ENCODE peak calls at places on chromosomes 4 and X, in ten cellular contexts. G is heart right ventricle, A is breast epithelium, X is progenitor cell of endocrine pancreas, T is DND-41, H is nephron progenitor cell, R is NB4, L is GM12865, U is psoas muscle, V is epithelial cell of esophagus. Z is an unnamed sample.
A peak's percentile ranks its signal among the peaks of the same experiment; 100 is the strongest.

GRCh38 chr4:8580321-8581093 is at the start of gene GPR78:
- DNase-seq in X (peak; percentile 94), V (peak; percentile 19), G (peak; percentile 34), L (no peak), A (no peak), H (peak; percentile 99), R (peak; percentile 65), U (peak; percentile 60), T (peak; percentile 42), Z (peak; percentile 76)

GRCh38 chr4:20901851-20902250 is 201.6 kb downstream of the PACRGL start:
- DNase-seq in H (no peak), G (no peak), X (no peak), A (no peak), V (no peak), R (no peak), T (no peak), U (no peak), L (no peak), Z (no peak)

GRCh38 chr4:31341601-31342375 is 621.6 kb downstream of the PCDH7 start:
- DNase-seq in V (peak; percentile 53), R (no peak), A (no peak), T (no peak), U (no peak), G (no peak), X (no peak), H (no peak), L (no peak), Z (no peak)

GRCh38 chr4:185779520-185779919 is 32.5 kb downstream of the SORBS2 start:
- DNase-seq in A (no peak), T (no peak), L (no peak), R (no peak), U (no peak), V (peak; percentile 30), G (no peak), X (no peak), H (no peak), Z (no peak)

GRCh38 chr4:82577451-82577850 is 15.7 kb upstream of the TMEM150C start:
- DNase-seq in L (no peak), A (no peak), R (no peak), V (no peak), U (no peak), H (no peak), X (no peak), G (no peak), T (no peak), Z (no peak)

GRCh38 chr4:75658881-75659280 is 14.3 kb downstream of the G3BP2 start:
- DNase-seq in L (no peak), R (no peak), A (no peak), V (peak; percentile 61), X (no peak), H (no peak), T (no peak), U (no peak), G (no peak), Z (no peak)

GRCh38 chrX:85243761-85244410 is at the start of the genes SATL1 and ZNF711:
- DNase-seq in X (peak; percentile 69), G (peak; percentile 8), H (peak; percentile 80), T (peak; percentile 85), A (peak; percentile 42), R (no peak), U (peak; percentile 26), L (peak; percentile 2), V (peak; percentile 15), Z (peak; percentile 48)

GRCh38 chrX:7603387-7603786 is 239.6 kb upstream of the VCX start:
- DNase-seq in L (no peak), T (no peak), H (no peak), X (no peak), A (no peak), V (no peak), R (no peak), U (no peak), G (no peak), Z (no peak)

GRCh38 chr4:169079942-169080827 is 70.1 kb upstream of the CBR4 start:
- DNase-seq in U (peak; percentile 40), G (peak; percentile 31), R (peak; percentile 57), L (peak; percentile 78), X (no peak), T (peak; percentile 19), A (peak; percentile 56), V (peak; percentile 49), H (no peak), Z (peak; percentile 68)

GRCh38 chrX:66633541-66633940 is 5.3 kb downstream of the EDA2R start:
- DNase-seq in U (no peak), V (peak; percentile 66), R (no peak), G (no peak), A (no peak), H (no peak), L (no peak), X (no peak), T (no peak), Z (no peak)

GRCh38 chrX:50066318-50066937 is 134.4 kb downstream of the AKAP4 start:
- DNase-seq in U (no peak), G (no peak), L (no peak), R (no peak), V (no peak), A (no peak), X (no peak), H (no peak), T (no peak), Z (no peak)

GRCh38 chr4:125421547-125421946 is 106.8 kb downstream of the FAT4 start:
- DNase-seq in A (no peak), V (no peak), G (no peak), U (no peak), H (no peak), R (no peak), L (no peak), X (no peak), T (no peak), Z (no peak)

GRCh38 chr4:4733663-4734062 is 125.8 kb upstream of the MSX1 start:
- DNase-seq in A (no peak), R (no peak), G (no peak), V (no peak), L (no peak), T (no peak), U (no peak), X (no peak), H (no peak), Z (no peak)

GRCh38 chr4:138542191-138542771 is 300.1 kb upstream of the SLC7A11 start:
- DNase-seq in V (peak; percentile 57), H (no peak), T (no peak), A (no peak), R (no peak), G (no peak), U (no peak), X (no peak), L (no peak), Z (no peak)

GRCh38 chr4:31949045-31949444 is 1228.9 kb downstream of the PCDH7 start:
- DNase-seq in V (no peak), A (no peak), X (no peak), L (no peak), G (no peak), U (no peak), T (no peak), H (no peak), R (no peak), Z (no peak)

GRCh38 chr4:145840162-145840768 is 98.4 kb downstream of the ZNF827 start:
- DNase-seq in U (no peak), H (no peak), V (peak; percentile 52), L (peak; percentile 75), R (peak; percentile 41), X (no peak), G (no peak), A (no peak), T (no peak), Z (peak; percentile 55)

GRCh38 chrX:116975517-116975916 is 512.7 kb upstream of the CT83 start:
- DNase-seq in V (no peak), X (no peak), A (no peak), G (no peak), L (no peak), R (no peak), U (no peak), H (no peak), T (no peak), Z (no peak)

GRCh38 chr4:151409470-151410313 is 716 bp downstream of the FHIP1A start:
- DNase-seq in G (peak; percentile 9), V (peak; percentile 93), H (peak; percentile 66), A (no peak), U (peak; percentile 14), L (no peak), T (no peak), X (peak; percentile 30), R (peak; percentile 57), Z (peak; percentile 37)

GRCh38 chr4:61149278-61149677 is 50.8 kb upstream of the ADGRL3 start:
- DNase-seq in L (no peak), U (no peak), X (no peak), A (no peak), T (no peak), H (no peak), V (peak; percentile 81), G (no peak), R (peak; percentile 9), Z (no peak)

GRCh38 chr4:163701915-163702314 is 207.4 kb downstream of the TMA16 start:
- DNase-seq in R (no peak), L (peak; percentile 71), H (no peak), A (no peak), U (no peak), X (no peak), G (no peak), T (no peak), V (peak; percentile 29), Z (peak; percentile 26)
- TF ChIP-seq CTCF in R (no peak), L (no peak), H (no peak), A (no peak), U (no peak), X (no peak), G (no peak), T (no peak), V (no peak), Z (no peak)

GRCh38 chr4:140116442-140117104 is 37.4 kb downstream of the MAML3 start:
- DNase-seq in H (no peak), G (no peak), T (peak; percentile 55), U (no peak), L (no peak), X (no peak), A (no peak), R (peak; percentile 80), V (peak; percentile 70), Z (no peak)
- TF ChIP-seq CTCF in H (no peak), G (no peak), T (no peak), U (no peak), L (no peak), X (no peak), A (no peak), R (no peak), V (no peak), Z (no peak)

DNA sequence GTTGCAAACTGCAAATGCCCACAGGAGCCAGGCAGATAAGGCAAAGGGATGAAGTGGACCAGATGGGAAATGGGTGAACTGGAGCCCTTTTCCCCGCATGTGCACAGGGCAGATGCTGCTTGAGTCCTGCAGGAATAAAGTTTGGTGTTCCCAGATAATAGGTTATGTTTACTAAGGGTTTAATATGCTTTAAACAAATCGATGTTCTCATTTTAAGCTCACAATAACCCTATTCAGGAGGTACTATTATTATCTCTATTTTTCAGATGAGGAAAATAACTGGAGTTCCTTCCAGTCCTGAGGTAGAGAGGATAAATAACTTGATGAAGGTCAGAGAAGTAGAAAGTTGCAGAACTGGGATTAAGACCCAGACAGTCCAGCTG is 77.3 kb downstream of the LRRC66 start:
- DNase-seq in U (no peak), G (no peak), X (no peak), A (no peak), H (no peak), V (no peak), T (no peak), L (no peak), R (no peak), Z (no peak)
- TF ChIP-seq CTCF in U (no peak), G (no peak), X (no peak), A (no peak), H (no peak), V (no peak), T (no peak), L (no peak), R (no peak), Z (no peak)

GRCh38 chr4:121144021-121144420 is 20.1 kb downstream of the TNIP3 start:
- DNase-seq in R (no peak), G (no peak), H (no peak), A (no peak), V (no peak), X (no peak), U (no peak), L (no peak), T (no peak), Z (no peak)
- TF ChIP-seq CTCF in R (no peak), G (no peak), H (no peak), A (no peak), V (no peak), X (no peak), U (no peak), L (no peak), T (no peak), Z (no peak)